ENCODE peak calls at places on chromosomes 11 and 22, in four cellular contexts. Y, B, Q and T are unnamed samples.

GRCh38 chr11:28535677-28536076 is 427.5 kb downstream of the METTL15 start:
- DNase-seq in Y (no peak), B (no peak), Q (peak; percentile 80), T (no peak)

GRCh38 chr11:86741489-86742435 is 58.6 kb upstream of the PRSS23 start:
- DNase-seq in Y (no peak), B (no peak), Q (peak; percentile 82), T (no peak)

GRCh38 chr11:76459299-76459698 is 14.5 kb downstream of the EMSY start:
- DNase-seq in Y (no peak), B (no peak), Q (no peak), T (no peak)

GRCh38 chr22:37427128-37427710 is at the start of gene ELFN2:
- DNase-seq in Y (no peak), B (no peak), Q (no peak), T (no peak)

GRCh38 chr22:35839811-35840739 is 122.4 kb downstream of the APOL5 start:
- DNase-seq in Y (peak; percentile 93), B (peak; percentile 86), Q (peak; percentile 97), T (peak; percentile 60)

GRCh38 chr22:41598081-41598480 is 8.4 kb upstream of the PMM1 start:
- DNase-seq in Y (no peak), B (no peak), Q (peak; percentile 89), T (no peak)

GRCh38 chr11:118953265-118953664 is 2.8 kb upstream of the UPK2 start:
- DNase-seq in Y (no peak), B (no peak), Q (no peak), T (no peak)

GRCh38 chr11:70948855-70949551 is 303.4 kb downstream of the SHANK2 start:
- DNase-seq in Y (no peak), B (no peak), Q (no peak), T (no peak)

GRCh38 chr11:94219771-94220170 is 84.6 kb upstream of the IZUMO1R start:
- DNase-seq in Y (no peak), B (no peak), Q (peak; percentile 4), T (no peak)

GRCh38 chr11:117803896-117804295 is 6.9 kb upstream of the DSCAML1 start:
- DNase-seq in Y (no peak), B (no peak), Q (no peak), T (no peak)

GRCh38 chr22:24144471-24145115 is 36.7 kb upstream of the SUSD2 start:
- DNase-seq in Y (no peak), B (no peak), Q (no peak), T (no peak)

GRCh38 chr22:24145446-24146189 is 35.7 kb upstream of the SUSD2 start:
- DNase-seq in Y (no peak), B (no peak), Q (no peak), T (no peak)

GRCh38 chr22:24142831-24143230 is 38.5 kb upstream of the SUSD2 start:
- DNase-seq in Y (no peak), B (no peak), Q (no peak), T (no peak)

GRCh38 chr22:24142241-24142640 is 39.0 kb upstream of the SUSD2 start:
- DNase-seq in Y (no peak), B (no peak), Q (peak; percentile 41), T (no peak)

GRCh38 chr22:24144056-24144455 is 37.2 kb upstream of the SUSD2 start:
- DNase-seq in Y (no peak), B (no peak), Q (no peak), T (no peak)
- TF ChIP-seq CTCF in Y (no peak), B (no peak), Q (no peak), T (no peak)

DNA sequence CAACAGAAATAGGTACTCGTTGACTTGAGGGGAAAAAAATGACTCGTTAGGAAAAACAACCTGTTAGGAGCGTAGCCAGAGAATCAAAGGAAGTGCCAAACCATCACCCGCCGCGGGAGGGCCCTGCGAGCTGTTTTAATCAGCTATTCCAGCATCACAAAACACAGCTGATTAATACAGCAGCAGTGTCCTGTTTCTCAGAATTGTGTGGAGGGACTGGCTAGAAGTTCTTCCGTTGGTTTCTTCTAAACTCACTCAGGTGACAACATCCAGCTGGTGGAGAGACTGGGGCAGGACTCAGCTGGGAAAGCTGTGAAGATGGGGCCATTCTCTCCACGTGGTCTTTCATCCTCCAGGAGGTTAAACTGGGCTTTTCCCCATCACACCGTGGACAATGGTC is 28.0 kb downstream of the HSPA8 start:
- DNase-seq in Y (no peak), B (no peak), Q (no peak), T (no peak)
- TF ChIP-seq CTCF in Y (no peak), B (no peak), Q (peak; percentile 27), T (no peak)

GRCh38 chr11:25734592-25735211 is 597.2 kb upstream of the ANO3 start:
- DNase-seq in Y (no peak), B (no peak), Q (peak; percentile 44), T (no peak)
- TF ChIP-seq CTCF in Y (no peak), B (no peak), Q (peak; percentile 75), T (no peak)

GRCh38 chr22:19705181-19705934 is 8.9 kb upstream of the SEPTIN5 start:
- DNase-seq in Y (no peak), B (no peak), Q (no peak), T (no peak)
- TF ChIP-seq CTCF in Y (no peak), B (no peak), Q (no peak), T (no peak)

GRCh38 chr11:78192223-78192719 is 3.6 kb downstream of the USP35 start:
- DNase-seq in Y (no peak), B (no peak), Q (no peak), T (no peak)
- TF ChIP-seq CTCF in Y (no peak), B (no peak), Q (no peak), T (no peak)

DNA sequence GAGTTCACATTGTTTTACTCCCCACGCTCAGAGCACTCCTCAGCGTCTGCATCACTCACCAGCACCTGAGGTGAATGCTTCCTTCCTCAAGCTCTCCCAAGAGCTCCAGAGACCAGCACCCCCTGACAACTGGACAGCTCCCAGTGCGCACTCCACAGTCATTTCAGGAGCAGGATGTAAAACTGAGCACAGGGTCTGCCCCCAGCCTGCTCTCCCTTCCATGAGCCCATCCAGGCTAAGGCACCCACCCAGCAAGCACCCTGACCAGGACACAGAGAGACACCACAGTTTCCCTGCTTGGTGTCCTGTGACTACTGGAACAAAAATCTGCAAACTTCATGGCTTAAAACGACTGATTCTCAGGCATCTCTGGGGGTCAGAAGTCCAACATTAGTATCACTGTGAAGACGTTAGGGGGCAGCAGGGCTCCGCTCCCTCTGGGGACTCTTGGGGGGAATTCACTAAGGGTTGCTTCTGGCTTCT is 3.3 kb downstream of the SCGB1D2 start:
- DNase-seq in Y (no peak), B (no peak), Q (peak; percentile 36), T (no peak)
- TF ChIP-seq CTCF in Y (peak; percentile 39), B (no peak), Q (no peak), T (no peak)

DNA sequence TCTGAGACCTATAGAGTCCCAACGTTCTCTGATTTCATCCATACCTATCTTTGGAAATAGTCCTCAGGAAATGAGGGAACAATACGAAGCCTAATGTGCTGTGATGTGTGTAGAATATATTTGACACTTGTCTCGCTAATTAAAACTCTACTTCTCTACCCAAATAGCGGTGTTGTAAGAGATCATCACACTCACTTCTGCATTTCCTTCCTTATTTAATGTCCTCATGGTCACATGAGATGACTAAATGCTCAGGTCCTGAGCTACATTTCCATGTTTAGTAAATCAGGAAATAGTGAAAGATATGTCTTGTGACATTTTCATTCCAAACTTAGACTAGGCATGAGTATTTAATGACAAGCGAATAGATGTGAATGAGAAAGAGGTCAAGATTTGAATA is 112.3 kb downstream of the MAML2 start:
- DNase-seq in Y (no peak), B (no peak), Q (no peak), T (no peak)
- TF ChIP-seq CTCF in Y (no peak), B (no peak), Q (no peak), T (no peak)

DNA sequence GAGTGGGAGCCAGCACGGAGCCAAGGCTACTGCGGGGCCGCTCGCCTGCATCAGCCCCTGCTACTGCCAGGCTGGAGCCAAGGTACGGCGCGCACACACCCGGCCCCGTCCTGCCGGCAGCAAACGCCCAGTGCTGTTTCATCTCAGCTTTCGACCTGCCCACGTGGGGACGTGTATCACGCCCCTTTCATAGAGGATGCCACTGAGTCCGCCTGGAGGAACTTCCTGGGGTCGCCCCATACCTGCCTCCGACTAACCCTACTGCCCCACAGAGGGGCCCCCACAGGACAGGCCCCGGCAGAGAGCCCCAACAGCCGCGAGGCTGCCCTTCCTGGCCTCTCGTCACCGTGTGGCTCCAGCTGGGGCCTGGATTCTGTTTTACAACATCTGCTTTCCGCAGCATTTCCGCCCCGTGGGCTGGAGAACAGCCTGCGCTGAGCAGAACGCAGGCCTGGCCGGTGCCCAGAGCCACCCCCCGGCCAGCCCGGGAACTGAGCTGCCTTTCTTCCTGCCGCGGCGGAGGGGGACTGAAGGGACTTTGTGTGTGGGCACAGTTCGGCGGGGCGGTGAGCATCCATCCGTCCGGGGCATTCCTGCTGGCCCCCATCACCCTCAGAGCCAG is 22.9 kb upstream of the ARHGAP8 start:
- DNase-seq in Y (peak; percentile 47), B (peak; percentile 43), Q (no peak), T (no peak)
- TF ChIP-seq CTCF in Y (peak; percentile 44), B (no peak), Q (no peak), T (no peak)